ENCODE peak calls at places on chromosomes 5 and 9, in six cellular contexts. M is left ventricle myocardium inferior, X is IMR-90, C is nephron progenitor cell, Q is coronary artery, I is DND-41. A is an unnamed sample.

GRCh38 chr5:145887976-145888574 is 15.3 kb upstream of the GRXCR2 start:
- DNase-seq in X (peak), Q (no peak), C (peak), I (no peak), M (no peak), A (peak)

GRCh38 chr9:70435948-70436347 is 21.5 kb upstream of the KLF9 start:
- DNase-seq in M (no peak), C (no peak), Q (no peak), I (no peak), X (peak), A (no peak)

GRCh38 chr5:33631786-33632185 is 191.0 kb downstream of the TARS1 start:
- DNase-seq in X (peak), C (no peak), I (no peak), Q (no peak), M (no peak), A (no peak)

GRCh38 chr5:173963107-173963506 is 25.9 kb upstream of the C5orf47 start:
- DNase-seq in Q (no peak), X (peak), M (no peak), I (no peak), C (no peak), A (no peak)

GRCh38 chr5:18465833-18466681 is 831.8 kb downstream of the TAF11L14 start:
- DNase-seq in I (peak), Q (no peak), C (peak), X (peak), M (no peak), A (peak)

GRCh38 chr5:160418561-160419457 is at the start of gene SLU7:
- DNase-seq in X (peak), I (peak), C (peak), Q (peak), M (peak), A (peak)

GRCh38 chr9:7273575-7273974 is 515.8 kb downstream of the KDM4C start:
- DNase-seq in M (peak), I (no peak), X (peak), Q (no peak), C (peak), A (no peak)

GRCh38 chr5:137027758-137028157 is 471.4 kb downstream of the SPOCK1 start:
- DNase-seq in Q (no peak), M (no peak), C (no peak), X (no peak), I (no peak), A (no peak)

GRCh38 chr5:95822408-95823240 is at the start of gene GLRX:
- DNase-seq in C (peak), I (peak), Q (no peak), M (peak), X (peak), A (peak)

GRCh38 chr5:54457094-54457531 is 1.6 kb downstream of the HSPB3 start:
- DNase-seq in M (peak), C (no peak), I (no peak), X (peak), Q (no peak), A (no peak)

GRCh38 chr9:124940521-124940893 is 376 bp downstream of the GOLGA1 start:
- DNase-seq in Q (no peak), X (no peak), C (no peak), I (no peak), M (no peak), A (no peak)

GRCh38 chr5:142982821-142983200 is 212.6 kb downstream of the ARHGAP26 start:
- DNase-seq in Q (no peak), C (no peak), I (no peak), X (no peak), M (no peak), A (no peak)

GRCh38 chr5:100827481-100827889 is 75.6 kb downstream of the ST8SIA4 start:
- DNase-seq in Q (no peak), C (no peak), M (no peak), X (no peak), I (no peak), A (no peak)

GRCh38 chr5:148857474-148857873 is 31.1 kb downstream of the ADRB2 start:
- DNase-seq in I (no peak), X (no peak), C (no peak), M (no peak), Q (no peak), A (no peak)

GRCh38 chr9:93343663-93344062 is 107.8 kb upstream of the FAM120A start:
- DNase-seq in I (no peak), M (no peak), X (no peak), Q (no peak), C (no peak), A (no peak)

GRCh38 chr5:115382989-115383388 is 86.5 kb upstream of the CCDC112 start:
- DNase-seq in Q (no peak), C (no peak), M (no peak), I (no peak), X (no peak), A (no peak)

GRCh38 chr5:173970878-173971650 is 17.9 kb upstream of the C5orf47 start:
- DNase-seq in X (no peak), M (no peak), C (no peak), Q (no peak), I (no peak), A (no peak)

GRCh38 chr9:17843236-17843635 is 264.4 kb downstream of the SH3GL2 start:
- DNase-seq in M (no peak), X (no peak), C (no peak), Q (no peak), I (no peak), A (no peak)

GRCh38 chr9:81694541-81694940 is 5.2 kb upstream of the TLE1 start:
- DNase-seq in I (no peak), C (no peak), M (no peak), X (peak), Q (no peak), A (no peak)

GRCh38 chr5:138140268-138140667 is 1.0 kb upstream of the NME5 start:
- DNase-seq in M (no peak), Q (no peak), X (no peak), C (no peak), I (no peak), A (no peak)

GRCh38 chr5:170067152-170067551 is 38.5 kb upstream of the FOXI1 start:
- DNase-seq in X (no peak), Q (no peak), M (no peak), I (no peak), C (no peak), A (no peak)

GRCh38 chr5:151480859-151481258 is 33.5 kb downstream of the SLC36A1 start:
- DNase-seq in M (no peak), Q (no peak), I (no peak), C (no peak), X (peak), A (no peak)

GRCh38 chr5:19855453-19855852 is 132.5 kb downstream of the CDH18 start:
- DNase-seq in M (no peak), Q (no peak), C (no peak), I (no peak), X (no peak), A (no peak)

GRCh38 chr9:36925033-36925432 is 109.0 kb downstream of the PAX5 start:
- DNase-seq in X (no peak), Q (no peak), M (no peak), C (no peak), I (no peak), A (no peak)

GRCh38 chr5:109411627-109412026 is 1.9 kb upstream of the PJA2 start:
- DNase-seq in I (no peak), Q (no peak), C (no peak), X (peak), M (no peak), A (no peak)

GRCh38 chr9:134136997-134137302 is 1.1 kb downstream of the WDR5 start:
- DNase-seq in I (no peak), X (no peak), C (no peak), Q (no peak), M (no peak), A (no peak)

GRCh38 chr5:113036826-113037225 is 60.2 kb downstream of the DCP2 start:
- DNase-seq in X (no peak), C (no peak), M (no peak), I (no peak), Q (no peak), A (no peak)

GRCh38 chr5:113035096-113035495 is 58.5 kb downstream of the DCP2 start:
- DNase-seq in M (no peak), I (no peak), C (no peak), Q (no peak), X (no peak), A (no peak)

GRCh38 chr5:113031557-113031956 is 55.0 kb downstream of the DCP2 start:
- DNase-seq in Q (no peak), M (no peak), X (no peak), C (no peak), I (no peak), A (no peak)

GRCh38 chr5:113036321-113036720 is 59.7 kb downstream of the DCP2 start:
- DNase-seq in X (no peak), M (no peak), Q (no peak), I (no peak), C (no peak), A (no peak)

GRCh38 chr5:113034182-113034773 is 57.7 kb downstream of the DCP2 start:
- DNase-seq in Q (no peak), X (peak), C (no peak), I (no peak), M (no peak), A (no peak)
- TF ChIP-seq CTCF in Q (no peak), X (no peak), C (no peak), I (no peak), M (no peak), A (no peak)

GRCh38 chr9:1096155-1096964 is 46.2 kb downstream of the DMRT2 start:
- DNase-seq in I (no peak), X (no peak), C (no peak), M (no peak), Q (no peak), A (no peak)

GRCh38 chr9:1102010-1102712 is 52.0 kb downstream of the DMRT2 start:
- DNase-seq in X (no peak), Q (no peak), I (no peak), C (no peak), M (no peak), A (no peak)

GRCh38 chr9:1100192-1100591 is 50.0 kb downstream of the DMRT2 start:
- DNase-seq in Q (no peak), X (no peak), M (no peak), C (no peak), I (no peak), A (no peak)

GRCh38 chr9:1098551-1098950 is 48.4 kb downstream of the DMRT2 start:
- DNase-seq in M (no peak), Q (no peak), I (no peak), X (no peak), C (no peak), A (no peak)

GRCh38 chr9:1100945-1101344 is 50.8 kb downstream of the DMRT2 start:
- DNase-seq in X (peak), Q (no peak), M (peak), I (no peak), C (peak), A (peak)
- TF ChIP-seq CTCF in X (peak), Q (no peak), M (peak), I (no peak), C (peak), A (no peak)

DNA sequence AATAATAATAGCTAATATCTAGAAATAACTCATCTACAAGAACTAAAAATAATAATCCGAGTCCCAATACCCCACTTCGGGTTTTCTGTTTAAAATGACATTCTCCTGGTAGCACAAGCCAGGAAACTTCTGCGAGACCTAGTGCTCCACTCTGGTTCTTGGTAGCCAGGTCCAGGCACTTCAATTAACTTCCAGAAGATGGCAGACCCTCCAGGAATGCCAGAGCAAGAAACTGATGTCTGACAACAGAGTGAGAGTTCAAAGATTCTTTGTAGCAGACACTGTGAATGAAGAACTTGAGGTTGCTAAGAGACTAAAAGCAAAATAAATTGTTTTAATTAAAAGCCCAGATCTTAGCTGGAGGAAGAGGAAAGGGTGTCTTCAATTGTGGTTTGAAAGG is 1963.3 kb upstream of the CDH9 start:
- DNase-seq in Q (no peak), C (peak), X (no peak), I (no peak), M (no peak), A (no peak)
- TF ChIP-seq CTCF in Q (no peak), C (peak), X (no peak), I (no peak), M (no peak), A (no peak)

GRCh38 chr5:120229036-120229435 is 235.1 kb upstream of the PRR16 start:
- DNase-seq in I (no peak), M (no peak), Q (no peak), C (no peak), X (no peak), A (no peak)

GRCh38 chr5:120231563-120231962 is 232.5 kb upstream of the PRR16 start:
- DNase-seq in Q (no peak), X (no peak), C (no peak), M (no peak), I (no peak), A (no peak)

DNA sequence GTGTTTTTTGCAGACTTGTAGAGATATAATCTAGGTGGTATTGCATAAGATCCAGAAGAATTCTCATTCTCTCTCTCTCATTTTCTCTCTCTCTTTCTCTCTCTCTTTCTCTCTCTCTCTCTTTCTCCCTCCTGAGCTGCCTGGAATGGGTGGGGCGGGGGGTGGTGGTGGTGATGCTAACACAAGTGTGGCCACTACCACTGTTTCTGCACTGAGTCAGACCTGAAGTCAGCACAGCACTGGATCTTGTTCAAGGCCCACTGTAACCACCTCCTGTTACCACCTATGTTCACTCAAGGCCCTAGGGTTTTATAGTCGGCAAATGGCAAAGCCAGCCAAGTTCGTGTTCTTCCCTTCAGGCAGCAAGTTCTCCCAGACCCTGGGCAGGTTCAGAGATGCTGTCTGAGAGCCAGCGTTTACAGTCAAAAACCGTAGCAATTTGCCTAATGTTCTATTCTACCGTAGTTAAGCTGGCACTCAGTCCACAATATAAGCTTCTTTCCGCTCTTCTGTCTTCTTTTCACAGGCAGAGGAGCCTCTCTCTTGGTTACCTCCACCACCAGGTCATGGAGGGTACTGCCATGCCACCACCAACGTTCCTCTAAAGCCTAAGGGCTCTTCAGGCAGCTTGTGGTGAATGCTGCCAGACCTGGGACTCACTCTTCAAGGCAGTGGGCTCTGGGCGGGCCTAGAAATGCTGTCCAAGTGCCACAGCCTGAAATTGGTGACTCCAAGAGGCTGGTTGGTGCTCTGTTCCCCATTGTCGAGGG is 235.7 kb upstream of the PRR16 start:
- DNase-seq in Q (no peak), I (no peak), C (no peak), X (no peak), M (no peak), A (no peak)
- TF ChIP-seq CTCF in Q (no peak), I (no peak), C (no peak), X (no peak), M (no peak), A (no peak)

DNA sequence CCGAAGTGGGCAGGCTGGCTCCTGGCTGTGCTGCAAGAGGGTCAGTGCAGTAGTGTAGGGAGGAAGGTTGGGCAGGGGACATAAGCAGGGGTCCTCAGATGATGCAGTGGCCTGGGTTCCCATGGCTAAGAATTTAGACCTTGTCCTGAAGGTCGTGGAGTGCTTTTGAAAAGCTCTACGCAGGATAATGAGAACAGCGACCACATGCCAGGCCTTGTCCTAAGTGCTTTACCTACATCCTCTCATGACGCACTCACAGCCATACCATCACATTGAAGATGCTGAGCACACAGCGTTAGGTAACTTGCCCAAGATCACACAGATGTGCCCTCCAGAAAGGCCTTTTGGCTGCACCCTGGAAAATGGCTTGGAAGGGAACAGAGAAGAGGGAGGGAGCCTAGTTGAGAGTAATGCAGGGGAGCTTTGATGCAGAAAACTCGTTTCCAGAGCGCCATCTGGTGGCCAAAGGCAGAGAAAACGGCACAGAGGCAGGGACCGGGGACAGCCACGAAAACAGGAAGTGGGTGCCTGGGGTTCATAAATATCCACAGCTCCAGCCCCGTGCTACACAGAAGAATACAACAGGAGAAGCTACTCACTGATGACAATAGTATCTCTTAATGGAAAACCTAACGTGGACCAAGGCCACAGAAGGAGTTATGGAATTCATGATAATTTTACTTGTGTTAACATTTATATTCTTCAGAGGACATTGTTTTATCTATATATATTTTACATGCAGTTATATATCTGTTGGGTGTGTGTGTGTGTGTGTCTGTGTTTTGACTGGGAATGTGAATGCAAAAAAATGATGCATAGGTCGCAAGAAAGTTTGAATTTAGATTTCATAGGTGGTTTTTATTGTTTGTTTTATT is 2.7 kb upstream of the PCDH12 start:
- DNase-seq in X (peak), I (peak), C (peak), M (peak), Q (peak), A (peak)
- TF ChIP-seq CTCF in X (peak), I (peak), C (peak), M (peak), Q (peak), A (peak)

DNA sequence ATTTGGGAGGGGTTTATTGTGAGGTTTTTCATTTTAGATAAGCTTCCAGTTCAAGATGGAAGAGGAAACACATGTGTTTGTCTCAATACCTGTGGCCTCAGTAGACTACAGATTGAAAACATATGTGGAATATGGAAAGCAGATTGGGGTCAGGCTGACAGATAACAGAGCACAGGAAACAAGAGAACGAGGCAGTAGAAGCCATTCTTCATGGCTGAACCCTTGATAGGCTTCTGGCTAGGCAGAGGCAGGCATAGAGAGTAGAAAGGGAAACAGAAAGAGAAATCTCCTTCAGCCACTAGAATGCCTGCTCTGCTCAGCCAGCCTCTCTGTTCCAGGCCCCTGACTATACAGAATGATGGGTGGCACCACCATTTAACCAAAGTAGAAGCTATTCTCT is 152.5 kb downstream of the MUSK start:
- DNase-seq in Q (no peak), M (no peak), X (no peak), C (no peak), I (no peak), A (no peak)
- TF ChIP-seq CTCF in Q (no peak), M (no peak), X (no peak), C (no peak), I (no peak), A (no peak)

GRCh38 chr9:114825126-114825525 is 19.3 kb upstream of the TNFSF15 start:
- DNase-seq in M (no peak), I (no peak), X (no peak), C (no peak), Q (no peak), A (no peak)
- TF ChIP-seq CTCF in M (no peak), I (no peak), X (no peak), C (no peak), Q (no peak), A (no peak)